ENCODE peak calls at places on chromosomes 1 and 21, in six cellular contexts. X is WTC11, C is H1, U is endothelial cell of umbilical vein, W is A549, Y is HepG2. K is an unnamed sample.

GRCh38 chr21:37627561-37627960 is 261.0 kb downstream of the DYRK1A start:
- DNase-seq in X (no peak), C (no peak), U (no peak), W (no peak), Y (no peak), K (no peak)

GRCh38 chr1:79362470-79362869 is 355.9 kb upstream of the ADGRL4 start:
- DNase-seq in X (no peak), C (no peak), U (no peak), W (no peak), Y (no peak), K (no peak)

GRCh38 chr1:70896224-70896623 is 151.4 kb downstream of the PTGER3 start:
- DNase-seq in X (no peak), C (no peak), U (no peak), W (no peak), Y (no peak), K (no peak)

GRCh38 chr1:230176871-230177411 is 109.9 kb downstream of the GALNT2 start:
- DNase-seq in X (no peak), C (no peak), U (peak), W (no peak), Y (no peak), K (peak)

GRCh38 chr1:119888476-119888875 is 7.8 kb downstream of the ADAM30 start:
- DNase-seq in X (no peak), C (no peak), U (no peak), W (no peak), Y (no peak), K (no peak)

GRCh38 chr1:15371610-15372539 is 37.8 kb upstream of the EFHD2 start:
- DNase-seq in X (no peak), C (no peak), U (no peak), W (no peak), Y (peak), K (peak)

GRCh38 chr1:168774241-168774640 is 45.2 kb upstream of the DPT start:
- DNase-seq in X (no peak), C (no peak), U (no peak), W (no peak), Y (no peak), K (no peak)

GRCh38 chr21:25512095-25513086 is 94.9 kb downstream of the MRPL39 start:
- DNase-seq in X (no peak), C (no peak), U (no peak), W (no peak), Y (no peak), K (no peak)

GRCh38 chr1:6282577-6283270 is 21.8 kb upstream of the GPR153 start:
- DNase-seq in X (no peak), C (no peak), U (no peak), W (no peak), Y (no peak), K (no peak)

GRCh38 chr1:115052454-115053083 is 22.9 kb downstream of the TSHB start:
- DNase-seq in X (peak), C (no peak), U (peak), W (peak), Y (peak), K (peak)

GRCh38 chr1:233327938-233328660 is 575 bp downstream of the MAP3K21 start:
- DNase-seq in X (peak), C (no peak), U (peak), W (no peak), Y (no peak), K (peak)

GRCh38 chr21:38646213-38646837 is 148.0 kb upstream of the ERG start:
- DNase-seq in X (no peak), C (no peak), U (no peak), W (no peak), Y (no peak), K (no peak)

GRCh38 chr1:45443580-45444446 is 47.1 kb downstream of the TESK2 start:
- DNase-seq in X (no peak), C (no peak), U (no peak), W (no peak), Y (no peak), K (no peak)

GRCh38 chr1:23462766-23463165 is 21.2 kb downstream of the ASAP3 start:
- DNase-seq in X (no peak), C (no peak), U (no peak), W (no peak), Y (no peak), K (no peak)

GRCh38 chr1:152049291-152050073 is 12.7 kb upstream of the S100A11 start:
- DNase-seq in X (no peak), C (no peak), U (no peak), W (no peak), Y (no peak), K (no peak)

GRCh38 chr1:199948587-199949280 is 78.8 kb upstream of the NR5A2 start:
- DNase-seq in X (no peak), C (no peak), U (peak), W (no peak), Y (no peak), K (no peak)

GRCh38 chr1:246001821-246002220 is 505.3 kb downstream of the SMYD3 start:
- DNase-seq in X (no peak), C (no peak), U (no peak), W (no peak), Y (no peak), K (no peak)

GRCh38 chr1:96660503-96660902 is 61.1 kb upstream of the PTBP2 start:
- DNase-seq in X (no peak), C (no peak), U (no peak), W (no peak), Y (no peak), K (no peak)

GRCh38 chr21:27371688-27372331 is 404.9 kb upstream of the ADAMTS5 start:
- DNase-seq in X (no peak), C (no peak), U (peak), W (no peak), Y (no peak), K (no peak)

GRCh38 chr1:2566106-2567045 is 10.2 kb downstream of the TNFRSF14 start:
- DNase-seq in X (no peak), C (no peak), U (no peak), W (no peak), Y (no peak), K (no peak)

GRCh38 chr1:79100385-79100784 is 93.9 kb upstream of the ADGRL4 start:
- DNase-seq in X (no peak), C (no peak), U (peak), W (no peak), Y (no peak), K (no peak)

GRCh38 chr1:162846256-162847212 is 14.4 kb downstream of the CCDC190 start:
- DNase-seq in X (no peak), C (no peak), U (no peak), W (no peak), Y (no peak), K (no peak)

GRCh38 chr1:173062156-173062938 is 11.6 kb upstream of the TNFSF18 start:
- DNase-seq in X (no peak), C (no peak), U (peak), W (no peak), Y (peak), K (no peak)

GRCh38 chr1:32818804-32819541 is 1.5 kb downstream of the S100PBP start:
- DNase-seq in X (no peak), C (no peak), U (no peak), W (no peak), Y (no peak), K (no peak)

GRCh38 chr21:36694041-36694515 is 4.8 kb upstream of the SIM2 start:
- DNase-seq in X (no peak), C (no peak), U (peak), W (no peak), Y (no peak), K (no peak)

GRCh38 chr1:214520544-214521165 is 30.7 kb downstream of the PTPN14 start:
- DNase-seq in X (no peak), C (no peak), U (no peak), W (no peak), Y (no peak), K (no peak)

DNA sequence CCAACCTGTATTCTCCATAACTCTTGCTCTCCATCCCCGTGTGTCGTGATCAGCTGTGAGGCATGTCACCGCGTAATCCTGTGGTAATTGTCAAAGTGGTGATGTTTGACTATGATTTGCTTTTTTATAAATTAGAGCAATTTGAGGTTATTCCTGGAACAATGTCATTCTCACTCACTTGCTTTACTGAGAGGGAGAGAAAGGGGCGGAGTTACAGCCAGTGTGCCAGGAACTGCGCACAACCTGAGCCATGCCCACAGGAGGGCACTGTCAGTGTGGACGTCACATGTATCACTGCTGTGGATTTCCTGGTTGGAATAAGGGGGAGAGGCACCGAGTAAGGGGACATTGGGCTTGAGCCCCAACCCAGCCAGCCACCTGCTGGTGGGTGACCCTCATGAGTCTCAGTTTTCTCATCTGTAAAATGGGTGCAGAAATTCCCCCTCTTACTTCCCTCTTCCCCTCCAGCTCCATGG is 6.9 kb downstream of the ADGRB2 start:
- DNase-seq in X (no peak), C (no peak), U (no peak), W (no peak), Y (no peak), K (no peak)
- TF ChIP-seq JUN in X (no peak), C (no peak), U (no peak), W (no peak), Y (no peak), K (no peak)

DNA sequence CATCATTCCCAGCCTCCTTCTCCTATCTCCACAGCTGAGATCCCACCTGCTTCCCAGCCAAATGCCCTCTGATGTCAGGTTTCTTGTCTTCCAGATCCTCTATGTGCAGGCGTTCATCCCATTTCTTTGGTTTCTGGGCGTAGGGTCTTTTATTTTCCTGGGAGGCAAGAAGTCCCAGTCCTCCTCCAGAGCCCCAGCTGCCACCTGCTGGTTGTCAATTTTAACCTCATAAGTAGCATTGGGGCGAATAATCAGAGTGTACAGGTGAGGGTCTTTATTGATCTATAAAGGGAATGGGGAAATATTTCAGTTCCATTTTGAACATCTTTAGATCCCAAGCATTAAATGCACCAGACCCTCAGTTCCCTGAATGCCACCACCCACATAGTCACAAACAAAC is 47.2 kb upstream of the EPS15 start:
- DNase-seq in X (no peak), C (no peak), U (no peak), W (no peak), Y (no peak), K (no peak)
- TF ChIP-seq JUN in X (no peak), C (no peak), U (no peak), W (no peak), Y (no peak), K (no peak)

DNA sequence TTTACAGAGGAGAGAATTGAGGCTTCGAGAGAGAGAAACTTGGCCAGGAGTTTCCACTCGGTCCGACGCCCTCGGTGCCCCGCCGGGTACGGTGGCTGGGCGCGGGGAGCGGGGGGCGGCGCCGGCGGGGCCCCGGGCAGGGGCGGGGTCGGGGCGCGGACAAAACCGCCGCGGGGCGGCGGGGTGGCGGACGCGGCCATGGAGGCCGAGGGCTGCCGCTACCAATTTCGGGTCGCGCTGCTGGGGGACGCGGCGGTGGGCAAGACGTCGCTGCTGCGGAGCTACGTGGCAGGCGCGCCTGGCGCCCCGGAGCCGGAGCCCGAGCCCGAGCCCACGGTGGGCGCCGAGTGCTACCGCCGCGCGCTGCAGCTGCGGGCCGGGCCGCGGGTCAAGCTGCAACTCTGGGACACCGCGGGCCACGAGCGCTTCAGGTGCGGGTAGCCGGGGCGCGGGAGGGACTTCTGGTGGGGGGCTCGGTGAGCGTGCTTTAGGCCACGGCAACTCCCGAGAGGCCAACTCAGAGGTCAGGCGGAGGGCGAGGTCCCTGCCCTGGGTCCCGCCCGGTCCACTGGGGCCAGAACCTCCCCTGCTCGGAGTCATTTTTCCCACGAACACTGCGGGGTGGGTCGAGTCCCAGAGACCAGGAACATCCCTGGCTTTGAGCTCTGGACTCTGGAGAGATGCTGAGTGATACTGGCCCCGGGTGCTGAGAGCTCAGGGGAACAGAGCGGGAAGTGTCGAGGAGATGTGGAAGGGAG is 428 bp downstream of the RAB42 start:
- DNase-seq in X (peak), C (no peak), U (no peak), W (no peak), Y (no peak), K (peak)
- TF ChIP-seq JUN in X (no peak), C (no peak), U (no peak), W (no peak), Y (no peak), K (no peak)

GRCh38 chr1:201884472-201884871 is 4.2 kb upstream of the SHISA4 start:
- DNase-seq in X (no peak), C (no peak), U (no peak), W (no peak), Y (no peak), K (no peak)

GRCh38 chr1:201882665-201883132 is 6.0 kb upstream of the SHISA4 start:
- DNase-seq in X (no peak), C (no peak), U (no peak), W (no peak), Y (no peak), K (peak)

GRCh38 chr1:201883266-201883665 is 5.4 kb upstream of the SHISA4 start:
- DNase-seq in X (no peak), C (no peak), U (no peak), W (no peak), Y (no peak), K (no peak)

GRCh38 chr1:201885531-201886075 is 3.1 kb upstream of the SHISA4 start:
- DNase-seq in X (no peak), C (no peak), U (no peak), W (peak), Y (no peak), K (peak)

GRCh38 chr1:201883786-201884185 is 4.9 kb upstream of the SHISA4 start:
- DNase-seq in X (no peak), C (no peak), U (peak), W (no peak), Y (peak), K (peak)
- TF ChIP-seq JUN in X (no peak), C (no peak), U (no peak), W (no peak), Y (no peak), K (peak)

GRCh38 chr21:43306911-43307676 is 119.8 kb downstream of the SIK1 start:
- DNase-seq in X (no peak), C (no peak), U (no peak), W (peak), Y (peak), K (peak)
- TF ChIP-seq JUN in X (no peak), C (no peak), U (no peak), W (no peak), Y (no peak), K (no peak)

GRCh38 chr1:220527279-220528048 is 472 bp upstream of the MARK1 start:
- DNase-seq in X (no peak), C (no peak), U (peak), W (no peak), Y (no peak), K (no peak)

GRCh38 chr1:220528049-220528678 is at the start of gene MARK1:
- DNase-seq in X (peak), C (no peak), U (peak), W (peak), Y (no peak), K (no peak)

GRCh38 chr1:220529530-220529920 is 1.6 kb downstream of the MARK1 start:
- DNase-seq in X (no peak), C (no peak), U (no peak), W (no peak), Y (no peak), K (no peak)

GRCh38 chr1:220526294-220526693 is 1.6 kb upstream of the MARK1 start:
- DNase-seq in X (peak), C (no peak), U (no peak), W (no peak), Y (peak), K (no peak)

DNA sequence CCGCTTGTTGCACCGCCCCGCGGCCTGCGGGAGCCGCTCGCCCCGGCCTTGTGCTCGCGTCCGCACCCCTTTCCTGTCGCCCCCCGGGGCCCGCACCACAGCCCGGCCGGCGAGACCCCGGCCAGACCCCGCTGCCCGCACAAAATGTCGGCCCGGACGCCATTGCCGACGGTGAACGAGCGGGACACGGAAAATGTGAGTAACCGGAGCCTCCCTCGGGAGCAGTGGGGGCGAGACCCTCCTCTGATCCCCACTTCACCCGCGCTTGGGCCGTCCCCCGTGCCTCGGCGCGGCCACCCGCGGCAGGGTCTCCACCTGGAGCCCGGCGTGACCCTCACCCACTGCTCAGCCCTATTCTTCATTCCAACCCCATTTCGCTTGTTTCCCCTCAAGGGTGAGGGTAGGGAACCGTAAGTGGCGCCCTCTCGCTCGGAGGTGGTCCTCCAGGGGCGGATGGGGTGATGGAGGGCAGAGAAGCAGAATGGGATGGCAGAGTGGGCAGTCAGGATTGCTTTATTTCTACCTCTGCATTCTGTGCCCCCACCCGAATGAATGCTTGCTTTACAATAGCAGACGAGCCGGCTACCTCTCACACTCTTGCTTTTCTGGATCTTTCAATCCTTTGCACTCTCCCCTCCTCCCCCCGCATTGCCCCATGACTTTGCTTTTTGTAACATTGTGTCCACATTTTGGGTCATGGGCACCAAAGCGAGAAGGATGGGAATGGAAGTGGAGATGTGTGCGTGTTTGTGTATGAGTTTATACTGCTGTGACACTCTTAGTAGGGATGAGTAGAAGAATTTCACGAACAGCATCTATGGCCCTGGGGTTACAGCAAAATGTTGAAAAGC is 968 bp downstream of the MARK1 start:
- DNase-seq in X (peak), C (no peak), U (peak), W (no peak), Y (no peak), K (no peak)
- TF ChIP-seq JUN in X (no peak), C (no peak), U (no peak), W (no peak), Y (no peak), K (no peak)

K was measured in K562.